ENCODE peak calls at places on chromosome 13, in four cellular contexts. M, X, I and P are unnamed samples.

GRCh38 chr13:57637515-57637914 is 6.0 kb downstream of the PCDH17 start:
- DNase-seq in M (no peak), X (no peak), I (no peak), P (no peak)

GRCh38 chr13:100881291-100881864 is 206.8 kb upstream of the TMTC4 start:
- DNase-seq in M (no peak), X (no peak), I (no peak), P (no peak)

GRCh38 chr13:113980489-113981064 is 6.7 kb upstream of the C13orf46 start:
- DNase-seq in M (no peak), X (no peak), I (no peak), P (no peak)

GRCh38 chr13:37175996-37176395 is 70.5 kb upstream of the CSNK1A1L start:
- DNase-seq in M (no peak), X (peak), I (no peak), P (no peak)

GRCh38 chr13:59356607-59357006 is 807.1 kb downstream of the DIAPH3 start:
- DNase-seq in M (no peak), X (peak), I (no peak), P (no peak)

GRCh38 chr13:43805071-43805468 is 18.3 kb upstream of the ENOX1 start:
- DNase-seq in M (no peak), X (peak), I (no peak), P (no peak)

GRCh38 chr13:114111577-114111976 is 20.8 kb downstream of the RASA3 start:
- DNase-seq in M (no peak), X (peak), I (no peak), P (no peak)

GRCh38 chr13:80338781-80339577 is 1.9 kb downstream of the SPRY2 start:
- DNase-seq in M (peak), X (peak), I (peak), P (peak)

GRCh38 chr13:30572859-30573275 is 44.9 kb upstream of the USPL1 start:
- DNase-seq in M (no peak), X (peak), I (no peak), P (no peak)

GRCh38 chr13:50810998-50811397 is 32.5 kb downstream of the DLEU7 start:
- DNase-seq in M (no peak), X (no peak), I (no peak), P (no peak)

GRCh38 chr13:76455960-76456359 is 430.2 kb downstream of the KCTD12 start:
- DNase-seq in M (no peak), X (peak), I (no peak), P (no peak)

GRCh38 chr13:47025791-47026419 is 129.1 kb upstream of the HTR2A start:
- DNase-seq in M (no peak), X (no peak), I (no peak), P (no peak)

GRCh38 chr13:30895773-30896172 is 10.3 kb upstream of the MEDAG start:
- DNase-seq in M (no peak), X (peak), I (no peak), P (no peak)

GRCh38 chr13:33218020-33218419 is 67.5 kb downstream of the STARD13 start:
- DNase-seq in M (no peak), X (peak), I (no peak), P (no peak)

GRCh38 chr13:109101550-109102144 is 472.2 kb downstream of the MYO16 start:
- DNase-seq in M (no peak), X (no peak), I (no peak), P (no peak)

GRCh38 chr13:32894589-32895001 is 121.6 kb upstream of the KL start:
- DNase-seq in M (no peak), X (peak), I (no peak), P (no peak)

GRCh38 chr13:45602183-45602582 is 13.4 kb downstream of the ERICH6B start:
- DNase-seq in M (no peak), X (no peak), I (no peak), P (no peak)

GRCh38 chr13:72204291-72204690 is 337.3 kb upstream of the DACH1 start:
- DNase-seq in M (no peak), X (no peak), I (no peak), P (no peak)

GRCh38 chr13:109243311-109243951 is 543.0 kb downstream of the IRS2 start:
- DNase-seq in M (no peak), X (peak), I (no peak), P (no peak)

GRCh38 chr13:114076329-114076761 is 56.1 kb downstream of the RASA3 start:
- DNase-seq in M (no peak), X (no peak), I (no peak), P (no peak)

GRCh38 chr13:95723428-95723827 is 46.5 kb downstream of the DNAJC3 start:
- DNase-seq in M (no peak), X (no peak), I (no peak), P (no peak)

GRCh38 chr13:51066091-51066831 is 44.8 kb downstream of the C13orf42 start:
- DNase-seq in M (no peak), X (peak), I (no peak), P (no peak)

GRCh38 chr13:113591750-113592149 is 7.2 kb downstream of the TFDP1 start:
- DNase-seq in M (no peak), X (no peak), I (no peak), P (no peak)

GRCh38 chr13:75870397-75870801 is 234.3 kb downstream of the LMO7 start:
- DNase-seq in M (no peak), X (peak), I (peak), P (no peak)

GRCh38 chr13:43126420-43126819 is 103.0 kb downstream of the DNAJC15 start:
- DNase-seq in M (no peak), X (no peak), I (no peak), P (no peak)

GRCh38 chr13:20566424-20566916 is 487 bp upstream of the IFT88 start:
- DNase-seq in M (no peak), X (peak), I (no peak), P (no peak)

GRCh38 chr13:102097708-102098107 is 304.1 kb downstream of the FGF14 start:
- DNase-seq in M (peak), X (no peak), I (no peak), P (no peak)

GRCh38 chr13:61466280-61466679 is 50.6 kb upstream of the PCDH20 start:
- DNase-seq in M (no peak), X (no peak), I (no peak), P (no peak)

GRCh38 chr13:97339019-97339988 is 94.7 kb upstream of the RAP2A start:
- DNase-seq in M (no peak), X (peak), I (no peak), P (no peak)

GRCh38 chr13:27354379-27354778 is 70.0 kb upstream of the GTF3A start:
- DNase-seq in M (no peak), X (peak), I (no peak), P (no peak)
- TF ChIP-seq CTCF in M (no peak), X (peak), I (no peak), P (no peak)

GRCh38 chr13:86976521-86977324 is 694.4 kb upstream of the SLITRK5 start:
- DNase-seq in M (no peak), X (peak), I (no peak), P (no peak)

GRCh38 chr13:86974251-86974994 is 696.7 kb upstream of the SLITRK5 start:
- DNase-seq in M (no peak), X (no peak), I (no peak), P (no peak)

DNA sequence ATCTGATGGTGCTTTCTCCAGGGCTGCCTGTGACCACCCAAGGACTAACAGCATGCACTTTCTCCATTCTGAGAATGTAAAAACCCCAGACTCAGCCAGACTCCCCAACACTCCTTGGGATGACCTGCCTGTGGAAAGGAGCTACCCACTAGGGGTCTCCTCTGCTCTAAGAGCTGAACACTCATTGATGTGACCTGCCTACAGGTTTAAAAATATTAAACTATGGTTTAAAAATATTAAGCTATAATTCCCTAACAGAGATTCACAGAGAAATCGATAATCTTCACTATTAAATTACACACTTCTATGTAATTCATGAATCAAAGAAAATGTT is 696.2 kb upstream of the SLITRK5 start:
- DNase-seq in M (no peak), X (no peak), I (no peak), P (no peak)
- TF ChIP-seq CTCF in M (no peak), X (peak), I (no peak), P (peak)

GRCh38 chr13:39655569-39656324 is at the start of gene COG6:
- DNase-seq in M (peak), X (peak), I (peak), P (peak)
- TF ChIP-seq CTCF in M (no peak), X (no peak), I (peak), P (peak)

DNA sequence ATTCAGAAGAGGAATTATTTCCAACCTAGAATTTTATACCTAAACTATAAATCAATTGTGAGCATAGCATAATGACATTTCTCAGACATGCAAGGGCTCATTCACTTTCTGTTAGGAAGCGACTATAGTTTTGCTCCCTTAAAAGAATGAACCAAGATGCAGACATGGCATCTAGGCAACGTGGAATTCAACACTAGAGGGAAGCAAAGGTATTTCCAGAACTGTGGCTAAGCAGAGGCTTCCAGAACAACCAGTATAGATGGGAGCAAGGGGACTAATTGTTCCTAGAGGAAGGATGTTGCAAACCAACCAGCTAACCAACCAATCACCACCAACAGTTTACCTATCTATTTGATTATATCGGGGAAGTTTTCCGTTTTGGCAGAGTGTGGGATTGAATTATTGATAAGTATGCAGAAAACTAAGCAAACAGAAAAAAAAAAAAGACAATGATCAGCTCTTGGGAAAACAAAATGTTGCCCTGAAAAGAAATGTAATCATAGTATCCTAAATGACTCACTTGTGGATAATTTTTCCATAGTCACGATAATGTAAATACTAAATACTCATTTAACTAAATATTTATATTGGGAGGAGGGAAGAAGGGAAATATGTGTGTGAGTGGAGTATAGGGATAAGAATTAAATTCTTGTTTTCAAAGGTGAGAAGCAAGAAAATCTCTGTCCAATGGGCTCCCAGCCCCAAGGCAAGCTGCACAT is 21.1 kb downstream of the ARL11 start:
- DNase-seq in M (no peak), X (peak), I (no peak), P (no peak)
- TF ChIP-seq CTCF in M (peak), X (peak), I (peak), P (peak)

GRCh38 chr13:21913010-21913409 is 242.1 kb downstream of the FGF9 start:
- DNase-seq in M (peak), X (peak), I (no peak), P (no peak)
- TF ChIP-seq CTCF in M (peak), X (peak), I (no peak), P (peak)

GRCh38 chr13:23628250-23628649 is 58.0 kb downstream of the TNFRSF19 start:
- DNase-seq in M (no peak), X (no peak), I (no peak), P (no peak)
- TF ChIP-seq CTCF in M (no peak), X (no peak), I (no peak), P (peak)

GRCh38 chr13:98585398-98585754 is 8.5 kb upstream of the STK24 start:
- DNase-seq in M (no peak), X (no peak), I (no peak), P (no peak)
- TF ChIP-seq CTCF in M (no peak), X (no peak), I (no peak), P (no peak)

GRCh38 chr13:26132756-26133155 is 80.9 kb upstream of the SHISA2 start:
- DNase-seq in M (no peak), X (peak), I (no peak), P (no peak)
- TF ChIP-seq CTCF in M (no peak), X (peak), I (no peak), P (no peak)